ENCODE peak calls at places on chromosomes 3 and 15, in six cellular contexts. N, A, C, W, K and Y are unnamed samples.

GRCh38 chr3:197174927-197175326 is 123.5 kb downstream of the DLG1 start:
- DNase-seq in N (no peak), A (no peak), C (no peak), W (no peak), K (no peak), Y (no peak)

GRCh38 chr3:105647047-105647446 is 221.8 kb downstream of the CBLB start:
- DNase-seq in N (peak; percentile 96), A (no peak), C (no peak), W (no peak), K (peak; percentile 71), Y (peak; percentile 94)

GRCh38 chr3:11096266-11097135 is 57.8 kb upstream of the HRH1 start:
- DNase-seq in N (peak; percentile 91), A (no peak), C (peak; percentile 58), W (no peak), K (peak; percentile 59), Y (peak; percentile 92)

GRCh38 chr3:149703474-149703873 is 45.6 kb upstream of the WWTR1 start:
- DNase-seq in N (peak; percentile 49), A (no peak), C (no peak), W (no peak), K (no peak), Y (peak; percentile 51)

GRCh38 chr15:65087411-65087810 is 10.9 kb downstream of the KBTBD13 start:
- DNase-seq in N (no peak), A (no peak), C (no peak), W (no peak), K (peak; percentile 15), Y (no peak)

GRCh38 chr15:85771781-85772445 is 22.8 kb downstream of the KLHL25 start:
- DNase-seq in N (peak; percentile 13), A (no peak), C (no peak), W (no peak), K (no peak), Y (no peak)

GRCh38 chr15:99568548-99569352 is 3.0 kb downstream of the MEF2A start:
- DNase-seq in N (peak; percentile 57), A (no peak), C (no peak), W (no peak), K (peak; percentile 55), Y (no peak)

GRCh38 chr3:43621406-43621973 is 321 bp downstream of the ANO10 start:
- DNase-seq in N (no peak), A (no peak), C (no peak), W (no peak), K (no peak), Y (no peak)

GRCh38 chr15:58585668-58586461 is 154.1 kb downstream of the LIPC start:
- DNase-seq in N (no peak), A (no peak), C (no peak), W (no peak), K (no peak), Y (no peak)

GRCh38 chr15:88834211-88834812 is 31.1 kb downstream of the ACAN start:
- DNase-seq in N (peak; percentile 63), A (peak; percentile 50), C (peak; percentile 72), W (peak; percentile 13), K (peak; percentile 27), Y (peak; percentile 50)

GRCh38 chr3:176661432-176661964 is 535.8 kb downstream of the TBL1XR1 start:
- DNase-seq in N (no peak), A (no peak), C (no peak), W (no peak), K (no peak), Y (no peak)

GRCh38 chr15:101139986-101140696 is 111.7 kb downstream of the CHSY1 start:
- DNase-seq in N (no peak), A (no peak), C (no peak), W (no peak), K (no peak), Y (no peak)

GRCh38 chr15:37015025-37015424 is 85.3 kb downstream of the MEIS2 start:
- DNase-seq in N (no peak), A (no peak), C (no peak), W (no peak), K (peak; percentile 96), Y (peak; percentile 55)

GRCh38 chr15:64808785-64809453 is 16.5 kb downstream of the PIF1 start:
- DNase-seq in N (no peak), A (no peak), C (peak; percentile 90), W (peak; percentile 88), K (no peak), Y (no peak)

GRCh38 chr15:74376226-74376625 is 8.8 kb upstream of the CYP11A1 start:
- DNase-seq in N (no peak), A (no peak), C (no peak), W (no peak), K (no peak), Y (no peak)

GRCh38 chr3:108477511-108478147 is 32.8 kb downstream of the MYH15 start:
- DNase-seq in N (peak; percentile 72), A (peak; percentile 41), C (peak; percentile 43), W (no peak), K (peak; percentile 77), Y (peak; percentile 66)

GRCh38 chr15:84099181-84099580 is 136.4 kb upstream of the GOLGA6L4 start:
- DNase-seq in N (no peak), A (no peak), C (no peak), W (no peak), K (no peak), Y (peak; percentile 9)

GRCh38 chr15:75650908-75651809 is 3.4 kb downstream of the SNX33 start:
- DNase-seq in N (no peak), A (no peak), C (no peak), W (no peak), K (no peak), Y (peak; percentile 71)

GRCh38 chr15:101733545-101733944 is 9.3 kb upstream of the TARS3 start:
- DNase-seq in N (no peak), A (no peak), C (no peak), W (no peak), K (no peak), Y (no peak)

GRCh38 chr15:60918234-60918964 is 310.7 kb downstream of the RORA start:
- DNase-seq in N (no peak), A (no peak), C (no peak), W (no peak), K (peak; percentile 60), Y (no peak)

GRCh38 chr15:27057904-27058645 is 87.1 kb downstream of the GABRG3 start:
- DNase-seq in N (no peak), A (no peak), C (no peak), W (no peak), K (no peak), Y (no peak)

GRCh38 chr3:197847866-197848401 is 56.9 kb downstream of the LRCH3 start:
- DNase-seq in N (peak; percentile 42), A (no peak), C (no peak), W (no peak), K (peak; percentile 2), Y (peak; percentile 76)

GRCh38 chr3:29099775-29100174 is 181.1 kb upstream of the RBMS3 start:
- DNase-seq in N (peak; percentile 28), A (no peak), C (no peak), W (no peak), K (no peak), Y (peak; percentile 6)

GRCh38 chr15:91032919-91033803 is 10.8 kb upstream of the VPS33B start:
- DNase-seq in N (no peak), A (peak; percentile 30), C (peak; percentile 97), W (peak; percentile 82), K (peak; percentile 95), Y (peak; percentile 14)

GRCh38 chr3:13217736-13218540 is 144.7 kb upstream of the IQSEC1 start:
- DNase-seq in N (peak; percentile 20), A (no peak), C (no peak), W (peak; percentile 21), K (peak; percentile 94), Y (no peak)

GRCh38 chr3:66469220-66469640 is 31.6 kb downstream of the LRIG1 start:
- DNase-seq in N (peak; percentile 82), A (no peak), C (no peak), W (no peak), K (peak; percentile 37), Y (peak; percentile 58)

GRCh38 chr3:49021213-49021812 is 608 bp upstream of the NDUFAF3 start:
- DNase-seq in N (peak; percentile 95), A (peak; percentile 98), C (peak; percentile 98), W (peak; percentile 94), K (peak; percentile 100), Y (peak; percentile 98)
- H4K91ac ChIP-seq in N (peak overlapping the region; percentile 57), A (peak overlapping the region; percentile 75), C (peak overlapping the region; percentile 34), W (no peak overlapping the region), K (peak overlapping the region; percentile 94), Y (peak overlapping the region; percentile 96)

GRCh38 chr15:68558318-68559305 is 20.2 kb upstream of the CORO2B start:
- DNase-seq in N (no peak), A (no peak), C (peak; percentile 38), W (no peak), K (no peak), Y (no peak)

GRCh38 chr15:68560501-68561113 is 18.2 kb upstream of the CORO2B start:
- DNase-seq in N (no peak), A (no peak), C (peak; percentile 32), W (no peak), K (no peak), Y (no peak)

GRCh38 chr15:68557469-68558317 is 21.1 kb upstream of the CORO2B start:
- DNase-seq in N (no peak), A (no peak), C (peak; percentile 22), W (no peak), K (no peak), Y (no peak)

GRCh38 chr15:68561146-68561545 is 17.6 kb upstream of the CORO2B start:
- DNase-seq in N (no peak), A (no peak), C (no peak), W (no peak), K (no peak), Y (no peak)

GRCh38 chr15:68559342-68560310 is 19.2 kb upstream of the CORO2B start:
- DNase-seq in N (peak; percentile 70), A (peak; percentile 86), C (peak; percentile 95), W (peak; percentile 80), K (peak; percentile 87), Y (peak; percentile 84)
- H2BK5ac ChIP-seq in N (no peak overlapping the region), A (no peak overlapping the region), C (no peak overlapping the region), W (peak overlapping the region; percentile 75), K (no peak overlapping the region), Y (peak overlapping the region; percentile 48)

DNA sequence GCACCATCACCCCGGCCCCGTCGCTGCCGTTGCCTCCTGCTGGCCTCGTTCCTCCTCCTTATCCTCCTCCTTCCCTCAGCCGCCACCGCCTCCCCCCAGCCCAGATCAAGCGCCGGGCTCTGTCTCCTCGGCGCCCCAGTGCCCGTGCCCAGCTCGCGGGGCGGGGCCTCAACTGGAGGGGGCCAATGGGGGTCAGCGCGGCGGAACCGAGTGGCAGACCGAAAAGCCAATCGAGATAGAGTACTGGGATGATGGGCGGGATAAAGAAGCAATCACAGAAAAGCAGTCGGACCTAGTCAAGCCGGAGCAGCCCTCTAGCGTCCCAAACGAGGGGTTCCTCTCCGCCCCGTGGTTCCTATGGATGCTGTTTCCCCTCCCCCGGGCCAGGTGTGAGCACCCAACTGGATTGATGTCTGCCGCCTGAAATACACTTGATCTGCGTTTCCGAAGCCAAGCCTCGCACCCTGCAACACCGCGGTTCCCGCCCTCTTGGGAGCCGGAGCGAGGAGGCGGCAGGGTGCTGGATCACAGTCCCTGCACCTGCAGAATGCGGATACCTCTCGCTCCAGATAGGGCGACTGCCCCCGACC is at the start of gene FRMD5:
- DNase-seq in N (peak; percentile 95), A (peak; percentile 96), C (peak; percentile 98), W (peak; percentile 91), K (peak; percentile 67), Y (peak; percentile 93)
- H3K27ac ChIP-seq in N (no peak within 1 kb of the TSS), A (no peak within 1 kb of the TSS), C (no peak within 1 kb of the TSS), W (no peak within 1 kb of the TSS), K (no peak within 1 kb of the TSS), Y (peak within 1 kb of the TSS; percentile 20)

DNA sequence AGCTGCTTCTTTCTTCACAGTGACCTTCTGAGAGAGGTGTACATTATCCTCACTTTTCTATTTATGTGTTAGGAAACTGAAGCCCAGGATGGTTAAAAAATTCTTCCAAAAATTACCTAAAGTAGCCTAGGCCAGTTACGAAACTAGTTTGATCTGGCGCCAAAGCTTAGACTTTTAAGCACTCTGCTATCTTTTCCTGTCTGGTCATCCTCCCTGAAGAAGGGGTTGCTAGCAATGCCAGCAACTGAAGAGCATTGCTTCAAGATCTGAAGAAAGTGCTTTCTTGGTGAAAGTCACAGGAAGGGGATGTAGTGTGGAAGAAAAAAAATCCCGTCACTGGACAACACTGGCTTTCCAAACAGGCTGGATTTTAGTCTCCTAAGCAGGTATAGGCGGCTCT is 618.8 kb upstream of the GRM7 start:
- DNase-seq in N (no peak), A (no peak), C (no peak), W (no peak), K (no peak), Y (no peak)
- H4K91ac ChIP-seq in N (no peak overlapping the region), A (no peak overlapping the region), C (no peak overlapping the region), W (no peak overlapping the region), K (no peak overlapping the region), Y (no peak overlapping the region)